ENCODE peak calls at places on chromosomes 1 and 21, in nine cellular contexts. N is left ventricle myocardium inferior, B is fibroblast of lung, G is spleen, W is IMR-90, L is Peyer's patch, S is adrenal gland, P is stomach, Y is body of pancreas. U is an unnamed sample.

GRCh38 chr1:47187226-47187925 is 2.5 kb downstream of the PDZK1IP1 start:
- DNase-seq in N (no peak), B (no peak), G (peak), W (no peak), L (no peak), S (no peak), P (peak), Y (no peak), U (no peak)

GRCh38 chr1:88985033-88985432 is 7.4 kb downstream of the KYAT3 start:
- DNase-seq in N (no peak), B (peak), G (no peak), W (peak), L (no peak), S (peak), P (peak), Y (peak), U (no peak)

GRCh38 chr1:65764052-65764451 is 28.6 kb upstream of the PDE4B start:
- DNase-seq in N (no peak), B (no peak), G (no peak), W (no peak), L (no peak), S (no peak), P (no peak), Y (no peak), U (no peak)

GRCh38 chr1:220755316-220755715 is 7.2 kb downstream of the MTARC2 start:
- DNase-seq in N (no peak), B (no peak), G (no peak), W (no peak), L (no peak), S (no peak), P (no peak), Y (no peak), U (no peak)

GRCh38 chr1:147053269-147053668 is 115.1 kb downstream of the NBPF12 start:
- DNase-seq in N (no peak), B (no peak), G (no peak), W (no peak), L (no peak), S (no peak), P (no peak), Y (no peak), U (no peak)

GRCh38 chr21:29080454-29080930 is 7.0 kb upstream of the CCT8 start:
- DNase-seq in N (no peak), B (peak), G (peak), W (peak), L (no peak), S (peak), P (no peak), Y (no peak), U (no peak)

GRCh38 chr1:112083487-112083886 is 94.0 kb upstream of the KCND3 start:
- DNase-seq in N (no peak), B (peak), G (no peak), W (peak), L (no peak), S (no peak), P (no peak), Y (no peak), U (no peak)

GRCh38 chr1:39522661-39523567 is 31.5 kb downstream of the BMP8A start:
- DNase-seq in N (no peak), B (no peak), G (peak), W (no peak), L (no peak), S (no peak), P (no peak), Y (no peak), U (no peak)

GRCh38 chr1:56844709-56845108 is 9.9 kb upstream of the C8A start:
- DNase-seq in N (no peak), B (no peak), G (no peak), W (no peak), L (no peak), S (no peak), P (no peak), Y (no peak), U (no peak)

GRCh38 chr1:115098979-115099692 is 9.8 kb upstream of the TSPAN2 start:
- DNase-seq in N (no peak), B (peak), G (peak), W (peak), L (no peak), S (no peak), P (peak), Y (no peak), U (no peak)

GRCh38 chr1:246497331-246497915 is 9.7 kb downstream of the SMYD3 start:
- DNase-seq in N (no peak), B (peak), G (no peak), W (peak), L (no peak), S (no peak), P (no peak), Y (no peak), U (no peak)

GRCh38 chr1:108961752-108962486 is 1.4 kb downstream of the CLCC1 start:
- DNase-seq in N (no peak), B (no peak), G (no peak), W (no peak), L (no peak), S (no peak), P (no peak), Y (no peak), U (no peak)

GRCh38 chr1:75996196-75996595 is 64.0 kb upstream of the ASB17 start:
- DNase-seq in N (no peak), B (peak), G (no peak), W (peak), L (no peak), S (no peak), P (no peak), Y (no peak), U (no peak)

GRCh38 chr1:93749894-93750301 is 68.3 kb upstream of the BCAR3 start:
- DNase-seq in N (no peak), B (no peak), G (no peak), W (no peak), L (no peak), S (no peak), P (peak), Y (no peak), U (no peak)

GRCh38 chr1:221030121-221030649 is 150.9 kb downstream of the HLX start:
- DNase-seq in N (no peak), B (no peak), G (no peak), W (peak), L (no peak), S (no peak), P (no peak), Y (no peak), U (no peak)

GRCh38 chr21:45290948-45291612 is 3.4 kb upstream of the POFUT2 start:
- DNase-seq in N (no peak), B (peak), G (no peak), W (peak), L (peak), S (peak), P (peak), Y (peak), U (peak)

GRCh38 chr1:15137807-15138206 is 15.7 kb upstream of the TMEM51 start:
- DNase-seq in N (no peak), B (no peak), G (no peak), W (no peak), L (no peak), S (peak), P (no peak), Y (peak), U (no peak)

GRCh38 chr1:1360511-1361169 is 2.3 kb upstream of the MXRA8 start:
- DNase-seq in N (peak), B (peak), G (peak), W (peak), L (no peak), S (peak), P (no peak), Y (no peak), U (peak)

GRCh38 chr1:23475641-23476040 is 8.3 kb downstream of the ASAP3 start:
- DNase-seq in N (no peak), B (peak), G (no peak), W (no peak), L (no peak), S (no peak), P (no peak), Y (no peak), U (no peak)

GRCh38 chr21:43940329-43940653 is 71.8 kb upstream of the TRAPPC10 start:
- DNase-seq in N (no peak), B (no peak), G (no peak), W (no peak), L (no peak), S (no peak), P (no peak), Y (no peak), U (no peak)

GRCh38 chr1:52238474-52238873 is 96.6 kb downstream of the ZFYVE9 start:
- DNase-seq in N (no peak), B (peak), G (no peak), W (peak), L (no peak), S (no peak), P (no peak), Y (no peak), U (no peak)

GRCh38 chr1:202009326-202010031 is 908 bp upstream of the ELF3 start:
- DNase-seq in N (peak), B (peak), G (peak), W (peak), L (peak), S (peak), P (peak), Y (peak), U (peak)

GRCh38 chr1:211324992-211325775 is 1.4 kb upstream of the TRAF5 start:
- DNase-seq in N (no peak), B (no peak), G (peak), W (no peak), L (no peak), S (no peak), P (no peak), Y (no peak), U (no peak)

GRCh38 chr1:63466759-63467158 is 56.3 kb downstream of the ITGB3BP start:
- DNase-seq in N (no peak), B (no peak), G (no peak), W (no peak), L (no peak), S (no peak), P (no peak), Y (no peak), U (no peak)

GRCh38 chr1:243883551-243883950 is 33.5 kb upstream of the AKT3 start:
- DNase-seq in N (no peak), B (peak), G (no peak), W (peak), L (no peak), S (no peak), P (no peak), Y (no peak), U (no peak)

GRCh38 chr21:42148097-42148496 is 70.8 kb upstream of the ABCG1 start:
- DNase-seq in N (no peak), B (no peak), G (no peak), W (no peak), L (no peak), S (no peak), P (no peak), Y (no peak), U (no peak)

GRCh38 chr1:230288641-230289349 is 137.3 kb downstream of the PGBD5 start:
- DNase-seq in N (no peak), B (peak), G (peak), W (peak), L (no peak), S (no peak), P (no peak), Y (no peak), U (peak)

GRCh38 chr1:17438977-17439249 is 564 bp downstream of the RCC2 start:
- DNase-seq in N (no peak), B (no peak), G (peak), W (no peak), L (peak), S (no peak), P (no peak), Y (no peak), U (no peak)

GRCh38 chr1:166906647-166907046 is 30.6 kb upstream of the TADA1 start:
- DNase-seq in N (no peak), B (peak), G (no peak), W (no peak), L (no peak), S (no peak), P (no peak), Y (no peak), U (no peak)

GRCh38 chr1:23108918-23109533 is 59.6 kb downstream of the LUZP1 start:
- DNase-seq in N (no peak), B (no peak), G (no peak), W (no peak), L (no peak), S (no peak), P (no peak), Y (no peak), U (no peak)

DNA sequence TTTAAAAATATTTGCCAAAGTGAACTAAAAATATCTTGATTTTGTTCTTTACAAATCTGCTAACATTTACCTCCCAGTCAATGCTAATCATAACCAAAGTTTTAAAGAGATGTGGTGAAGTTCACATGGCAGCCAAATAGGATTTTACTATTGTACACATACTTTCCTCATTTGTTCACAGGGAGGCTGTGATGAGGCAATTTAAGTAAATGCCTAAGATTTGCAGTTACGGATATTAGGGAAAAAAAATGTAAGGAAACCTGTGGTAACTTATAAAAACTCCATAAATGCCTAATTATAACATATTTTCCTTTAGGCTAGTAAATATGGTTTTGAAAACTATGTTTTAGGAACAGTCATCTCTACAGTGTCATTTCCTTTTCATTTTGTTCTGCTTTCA is 32.4 kb downstream of the RGS5 start:
- DNase-seq in N (no peak), B (peak), G (no peak), W (peak), L (no peak), S (no peak), P (no peak), Y (no peak), U (no peak)
- H3K27ac ChIP-seq in N (peak), B (peak), G (no peak), W (peak), L (no peak), S (no peak), P (peak), Y (no peak), U (no peak)

DNA sequence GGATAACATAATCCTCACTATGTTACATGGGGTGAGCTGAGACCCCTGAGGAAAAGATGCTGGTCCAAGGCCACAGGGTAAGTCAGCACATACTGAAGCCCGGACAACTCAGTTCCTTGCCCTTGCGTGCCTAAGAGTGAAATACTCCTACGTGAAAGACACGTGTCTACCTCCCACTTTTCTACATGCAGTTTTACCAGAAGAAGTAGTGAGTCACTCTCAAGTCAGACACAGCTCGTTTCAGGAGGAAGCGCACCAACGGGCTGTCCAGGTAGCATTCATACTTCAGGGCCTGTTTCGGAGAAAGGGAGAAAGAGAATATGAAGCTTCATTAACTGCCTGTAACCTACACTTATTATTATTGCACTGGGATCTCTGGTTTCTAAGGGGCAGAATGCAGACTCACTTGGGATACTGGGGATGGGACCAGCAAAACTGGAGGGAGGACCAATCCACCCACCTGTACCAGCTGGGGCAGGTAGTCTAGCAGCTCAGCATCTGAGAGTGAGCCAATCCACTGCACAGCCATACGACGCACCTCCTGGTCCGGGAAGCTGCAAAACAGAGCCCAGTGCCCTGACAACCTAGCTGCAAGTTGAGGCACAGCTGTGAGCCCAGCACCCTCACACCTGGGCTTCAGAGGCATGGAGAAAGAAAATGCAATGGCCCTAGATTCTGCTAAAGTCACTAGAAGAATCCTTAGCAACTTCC is 32.4 kb upstream of the PPP1R15B start:
- DNase-seq in N (no peak), B (peak), G (peak), W (no peak), L (no peak), S (no peak), P (no peak), Y (no peak), U (no peak)
- H3K27ac ChIP-seq in N (peak), B (no peak), G (no peak), W (no peak), L (no peak), S (no peak), P (peak), Y (no peak), U (peak)

GRCh38 chr1:19650416-19651140 is 6.5 kb downstream of the NBL1 start:
- DNase-seq in N (no peak), B (no peak), G (no peak), W (no peak), L (peak), S (no peak), P (no peak), Y (no peak), U (no peak)
- H3K27ac ChIP-seq in N (peak), B (peak), G (no peak), W (no peak), L (peak), S (peak), P (peak), Y (no peak), U (peak)

GRCh38 chr1:207751790-207752455 is at the start of gene CD46:
- DNase-seq in N (peak), B (peak), G (peak), W (peak), L (peak), S (peak), P (peak), Y (peak), U (peak)

GRCh38 chr1:207748737-207749528 is 2.9 kb upstream of the CD46 start:
- DNase-seq in N (no peak), B (no peak), G (no peak), W (no peak), L (no peak), S (no peak), P (no peak), Y (no peak), U (no peak)

GRCh38 chr1:207753611-207754010 is 1.8 kb downstream of the CD46 start:
- DNase-seq in N (no peak), B (no peak), G (no peak), W (no peak), L (no peak), S (no peak), P (no peak), Y (no peak), U (no peak)

GRCh38 chr1:207752456-207753132 is 740 bp downstream of the CD46 start:
- DNase-seq in N (no peak), B (peak), G (peak), W (peak), L (peak), S (peak), P (peak), Y (peak), U (no peak)

GRCh38 chr1:207750901-207751300 is 953 bp upstream of the CD46 start:
- DNase-seq in N (no peak), B (no peak), G (no peak), W (no peak), L (no peak), S (no peak), P (no peak), Y (no peak), U (no peak)
- H3K27ac ChIP-seq in N (peak), B (no peak), G (peak), W (no peak), L (peak), S (peak), P (peak), Y (peak), U (peak)